ENCODE peak calls at places on chromosomes 11 and 22, in eight cellular contexts. B, G, M, Z, K, N, D and V are unnamed samples.

GRCh38 chr11:45106440-45106839 is 40.0 kb upstream of the PRDM11 start:
- DNase-seq in B (no peak), Z (no peak), D (no peak), K (no peak), N (no peak), G (no peak), M (no peak), V (no peak)

GRCh38 chr11:125222494-125222893 is 57.9 kb downstream of the PKNOX2 start:
- DNase-seq in G (no peak), D (no peak), M (no peak), Z (no peak), B (no peak), K (no peak), N (no peak), V (no peak)

GRCh38 chr11:57324154-57324885 is 432 bp downstream of the TNKS1BP1 start:
- DNase-seq in K (peak; percentile 68), Z (peak; percentile 76), M (no peak), B (no peak), D (peak; percentile 79), G (peak; percentile 60), N (peak; percentile 81), V (peak; percentile 33)

GRCh38 chr11:73192272-73192671 is 25.8 kb upstream of the P2RY2 start:
- DNase-seq in N (no peak), D (peak; percentile 21), Z (no peak), G (no peak), K (peak; percentile 59), B (no peak), M (no peak), V (no peak)

GRCh38 chr11:19241260-19242183 is 777 bp upstream of the E2F8 start:
- DNase-seq in K (peak; percentile 61), D (no peak), N (peak; percentile 41), M (no peak), B (no peak), G (no peak), Z (peak; percentile 68), V (no peak)

GRCh38 chr22:33666661-33667619 is 253.3 kb downstream of the LARGE1 start:
- DNase-seq in B (no peak), Z (peak; percentile 14), K (no peak), M (no peak), N (no peak), G (no peak), D (no peak), V (no peak)

GRCh38 chr11:127651175-127651887 is 650.8 kb upstream of the KIRREL3 start:
- DNase-seq in D (no peak), K (no peak), B (no peak), G (no peak), M (no peak), Z (no peak), N (no peak), V (peak; percentile 93)

GRCh38 chr11:120024046-120024445 is 113.9 kb downstream of the TRIM29 start:
- DNase-seq in K (no peak), G (no peak), Z (no peak), N (no peak), D (no peak), B (no peak), M (no peak), V (no peak)

GRCh38 chr11:13674799-13675509 is 6.5 kb downstream of the FAR1 start:
- DNase-seq in K (no peak), G (no peak), Z (no peak), B (no peak), N (no peak), M (no peak), D (no peak), V (no peak)

GRCh38 chr11:78100276-78101040 is 20.8 kb upstream of the NDUFC2 start:
- DNase-seq in G (no peak), M (no peak), N (no peak), B (no peak), Z (peak; percentile 40), K (no peak), D (no peak), V (no peak)

GRCh38 chr11:126891556-126892217 is 108.9 kb downstream of the KIRREL3 start:
- DNase-seq in K (no peak), M (no peak), B (no peak), N (no peak), Z (no peak), G (no peak), D (no peak), V (peak; percentile 24)

GRCh38 chr11:70225629-70226582 is 22.8 kb downstream of the FADD start:
- DNase-seq in N (no peak), D (no peak), B (no peak), M (no peak), G (no peak), Z (no peak), K (peak; percentile 11), V (no peak)

GRCh38 chr22:36541831-36542391 is 12.9 kb upstream of the EIF3D start:
- DNase-seq in B (no peak), N (peak; percentile 45), M (no peak), Z (no peak), K (no peak), D (no peak), G (peak; percentile 26), V (peak; percentile 95)

GRCh38 chr11:9859491-9860305 is 195.8 kb downstream of the SWAP70 start:
- DNase-seq in D (no peak), G (no peak), N (no peak), K (no peak), M (no peak), Z (no peak), B (no peak), V (peak; percentile 79)

GRCh38 chr22:36117053-36117554 is 43.5 kb downstream of the APOL3 start:
- DNase-seq in N (no peak), Z (peak; percentile 47), B (no peak), D (peak; percentile 37), K (no peak), G (no peak), M (no peak), V (no peak)

GRCh38 chr11:127632546-127632945 is 632.0 kb upstream of the KIRREL3 start:
- DNase-seq in K (no peak), B (no peak), G (no peak), M (no peak), N (no peak), D (no peak), Z (no peak), V (no peak)

GRCh38 chr11:88352139-88352538 is 14.6 kb upstream of the CTSC start:
- DNase-seq in G (no peak), B (no peak), D (no peak), Z (no peak), N (peak; percentile 11), K (no peak), M (no peak), V (peak; percentile 52)

GRCh38 chr11:77560605-77561004 is 29.1 kb upstream of the AQP11 start:
- DNase-seq in Z (no peak), N (peak; percentile 29), B (no peak), K (no peak), D (no peak), M (no peak), G (no peak), V (peak; percentile 47)

GRCh38 chr22:50699754-50700386 is 27.2 kb downstream of the SHANK3 start:
- DNase-seq in B (no peak), K (peak; percentile 24), N (peak; percentile 49), D (no peak), Z (peak; percentile 46), M (no peak), G (no peak), V (no peak)

GRCh38 chr11:33655842-33656600 is 44.6 kb downstream of the C11orf91 start:
- DNase-seq in B (no peak), D (no peak), Z (no peak), G (no peak), N (no peak), K (no peak), M (no peak), V (no peak)

GRCh38 chr11:4066960-4067359 is 27.6 kb upstream of the RRM1 start:
- DNase-seq in G (no peak), D (no peak), M (no peak), B (no peak), Z (no peak), K (no peak), N (no peak), V (no peak)
- H3K4me1 ChIP-seq in G (no peaks in the 10 kb centered on the region), D (peaks cover 11% of the 10 kb centered on the region), M (peaks cover 57% of the 10 kb centered on the region), B (no peaks in the 10 kb centered on the region), Z (peaks cover 4% of the 10 kb centered on the region), K (peaks cover 41% of the 10 kb centered on the region), N (peaks cover 7% of the 10 kb centered on the region), V (peaks cover 4% of the 10 kb centered on the region)

GRCh38 chr11:75567971-75568370 is 5.9 kb downstream of the SERPINH1 start:
- DNase-seq in N (no peak), G (no peak), Z (no peak), B (no peak), K (no peak), M (no peak), D (no peak), V (no peak)
- H3K27ac ChIP-seq in N (no peak overlapping the region), G (peak overlapping the region; percentile 13), Z (peak overlapping the region; percentile 7), B (no peak overlapping the region), K (no peak overlapping the region), M (no peak overlapping the region), D (no peak overlapping the region), V (no peak overlapping the region)

GRCh38 chr11:2194877-2195755 is 23.5 kb upstream of the TH start:
- DNase-seq in B (no peak), K (peak; percentile 63), G (no peak), Z (peak; percentile 63), M (peak; percentile 39), D (peak; percentile 53), N (peak; percentile 65), V (no peak)
- H3K4me1 ChIP-seq in B (no peaks in the 10 kb centered on the region), K (peaks cover 18% of the 10 kb centered on the region), G (no peaks in the 10 kb centered on the region), Z (peaks cover 4% of the 10 kb centered on the region), M (peaks cover 6% of the 10 kb centered on the region), D (no peaks in the 10 kb centered on the region), N (peaks cover 6% of the 10 kb centered on the region), V (no peaks in the 10 kb centered on the region)

GRCh38 chr22:21916309-21916918 is 36.2 kb downstream of the PPM1F start:
- DNase-seq in D (no peak), G (no peak), N (no peak), B (no peak), K (no peak), Z (no peak), M (no peak), V (no peak)

GRCh38 chr22:21917959-21918261 is 34.7 kb downstream of the PPM1F start:
- DNase-seq in N (no peak), G (no peak), K (no peak), D (no peak), M (no peak), Z (no peak), B (no peak), V (no peak)

GRCh38 chr22:21918466-21919185 is 34.0 kb downstream of the PPM1F start:
- DNase-seq in B (no peak), M (no peak), K (peak; percentile 35), N (no peak), Z (no peak), G (no peak), D (no peak), V (no peak)

GRCh38 chr22:21917206-21917958 is 35.3 kb downstream of the PPM1F start:
- DNase-seq in G (no peak), D (peak; percentile 65), B (no peak), Z (peak; percentile 61), M (no peak), K (peak; percentile 24), N (no peak), V (peak; percentile 18)

DNA sequence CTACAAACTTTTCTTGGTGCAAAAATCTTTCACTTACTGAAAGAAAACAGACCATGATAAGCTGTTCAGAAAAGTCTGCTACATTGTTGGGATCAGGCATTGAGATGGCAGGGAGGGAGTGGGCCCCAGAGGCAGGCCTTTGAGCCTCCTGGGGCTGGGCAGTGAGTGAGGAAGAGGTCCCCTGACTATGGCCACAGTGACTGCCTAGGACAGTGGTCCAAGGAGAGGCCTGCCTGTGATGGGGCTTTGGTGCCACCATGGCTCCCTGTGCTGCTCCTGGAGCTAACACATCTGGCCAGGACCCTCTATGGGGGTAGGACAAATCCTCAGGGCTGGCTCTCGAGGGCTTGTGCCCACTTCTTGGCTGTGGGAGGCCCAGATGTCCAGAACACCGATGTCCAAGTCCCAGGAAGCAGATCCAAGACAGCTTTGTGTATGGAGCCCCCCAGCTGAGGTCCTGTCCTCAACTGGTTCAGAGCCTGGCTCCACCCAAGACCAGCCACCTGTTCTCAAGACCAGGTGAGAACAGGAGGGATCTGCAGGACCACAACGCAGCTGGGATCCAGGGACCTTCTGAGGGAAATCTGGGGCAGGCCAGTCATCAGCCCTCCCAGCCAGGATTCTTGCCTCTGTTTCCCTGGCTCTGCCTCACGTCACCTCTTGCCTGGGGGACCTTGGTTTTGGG is 36.9 kb downstream of the PPM1F start:
- DNase-seq in G (no peak), N (no peak), Z (no peak), K (no peak), B (no peak), M (no peak), D (no peak), V (no peak)
- H3K27ac ChIP-seq in G (no peak overlapping the region), N (no peak overlapping the region), Z (no peak overlapping the region), K (no peak overlapping the region), B (no peak overlapping the region), M (no peak overlapping the region), D (no peak overlapping the region), V (no peak overlapping the region)